ENCODE peak calls at places on chromosomes 2 and 18, in four cellular contexts. U, V, Z and D are unnamed samples.

GRCh38 chr2:38856165-38856564 is 19.6 kb downstream of the DHX57 start:
- DNase-seq in Z (no peak), U (no peak), V (no peak), D (peak; percentile 57)

GRCh38 chr2:140880573-140880972 is 1250.2 kb downstream of the LRP1B start:
- DNase-seq in Z (no peak), V (peak; percentile 14), U (no peak), D (peak; percentile 1)

GRCh38 chr18:74163019-74163656 is 14.8 kb downstream of the TIMM21 start:
- DNase-seq in V (no peak), U (no peak), Z (no peak), D (no peak)

GRCh38 chr18:68642003-68642402 is 72.9 kb downstream of the TMX3 start:
- DNase-seq in V (no peak), U (no peak), Z (no peak), D (no peak)

GRCh38 chr2:84782717-84783442 is 98.0 kb downstream of the TRABD2A start:
- DNase-seq in V (no peak), Z (no peak), U (no peak), D (no peak)

GRCh38 chr2:79131687-79132086 is 11.4 kb downstream of the REG1A start:
- DNase-seq in V (no peak), U (no peak), Z (no peak), D (no peak)

GRCh38 chr2:85523906-85524566 is 14.9 kb upstream of the MAT2A start:
- DNase-seq in U (no peak), V (no peak), Z (no peak), D (peak; percentile 51)

GRCh38 chr18:49691177-49691608 is 122.1 kb downstream of the ACAA2 start:
- DNase-seq in V (peak; percentile 90), U (peak; percentile 12), Z (no peak), D (peak; percentile 68)

GRCh38 chr2:215419769-215420470 is 15.9 kb downstream of the FN1 start:
- DNase-seq in V (peak; percentile 30), Z (no peak), U (peak; percentile 38), D (peak; percentile 19)

GRCh38 chr2:81523344-81523743 is 1218.8 kb upstream of the LRRTM1 start:
- DNase-seq in Z (no peak), U (no peak), V (no peak), D (no peak)

GRCh38 chr2:236557894-236558532 is 11.6 kb upstream of the ACKR3 start:
- DNase-seq in Z (no peak), U (no peak), V (no peak), D (no peak)

GRCh38 chr2:215556979-215557378 is 121.1 kb upstream of the FN1 start:
- DNase-seq in Z (no peak), U (peak; percentile 9), V (no peak), D (peak; percentile 81)

GRCh38 chr2:98311771-98312545 is 34.3 kb upstream of the CNGA3 start:
- DNase-seq in V (no peak), U (no peak), Z (no peak), D (no peak)

GRCh38 chr2:232894251-232894650 is 24.2 kb downstream of the SNORC start:
- DNase-seq in U (no peak), Z (peak; percentile 14), V (no peak), D (no peak)

GRCh38 chr2:234500394-234501006 is 3.6 kb upstream of the ARL4C start:
- DNase-seq in V (peak; percentile 72), Z (peak; percentile 59), U (peak; percentile 83), D (peak; percentile 77)

GRCh38 chr2:45134014-45134413 is 124.8 kb upstream of the SIX2 start:
- DNase-seq in Z (no peak), U (no peak), V (no peak), D (peak; percentile 55)

GRCh38 chr2:45137941-45138695 is 128.9 kb upstream of the SIX2 start:
- DNase-seq in Z (no peak), U (no peak), V (no peak), D (no peak)

GRCh38 chr2:45132551-45132950 is 123.3 kb upstream of the SIX2 start:
- DNase-seq in U (no peak), Z (no peak), V (no peak), D (no peak)

GRCh38 chr2:45131587-45131986 is 122.3 kb upstream of the SIX2 start:
- DNase-seq in Z (no peak), V (peak; percentile 79), U (no peak), D (peak; percentile 75)

DNA sequence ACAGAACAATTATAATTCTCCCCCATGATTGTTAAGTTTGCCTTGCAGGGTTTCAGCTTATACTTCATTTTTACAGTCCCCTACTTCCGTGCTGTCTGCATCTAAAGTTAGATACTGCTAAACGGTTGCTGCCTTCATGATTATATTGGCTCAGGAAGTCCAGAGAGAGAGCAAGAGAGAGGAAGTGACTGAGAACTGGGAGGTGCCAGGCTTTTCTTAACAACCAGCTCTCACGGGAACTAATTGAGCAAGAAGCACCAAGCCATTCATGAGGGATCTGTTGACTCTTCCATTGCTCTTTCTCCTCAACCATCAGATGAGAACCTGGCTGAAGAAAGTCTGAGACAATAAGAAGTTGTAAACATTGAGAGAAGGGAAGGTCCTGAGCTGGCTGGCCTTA is 125.5 kb upstream of the SIX2 start:
- DNase-seq in U (peak; percentile 11), Z (no peak), V (no peak), D (peak; percentile 77)
- H3K4me3 ChIP-seq in U (no peak overlapping the region), Z (no peak overlapping the region), V (no peak overlapping the region), D (no peak overlapping the region)

GRCh38 chr2:66446178-66446860 is 11.4 kb downstream of the MEIS1 start:
- DNase-seq in U (no peak), V (peak; percentile 76), Z (peak; percentile 76), D (peak; percentile 33)

GRCh38 chr2:66445076-66445724 is 10.3 kb downstream of the MEIS1 start:
- DNase-seq in U (no peak), V (peak; percentile 68), Z (peak; percentile 44), D (no peak)

GRCh38 chr2:66446924-66447323 is 12.0 kb downstream of the MEIS1 start:
- DNase-seq in Z (no peak), V (peak; percentile 58), U (no peak), D (no peak)

GRCh38 chr2:66443977-66444855 is 9.3 kb downstream of the MEIS1 start:
- DNase-seq in Z (peak; percentile 58), V (peak; percentile 75), U (no peak), D (peak; percentile 27)

DNA sequence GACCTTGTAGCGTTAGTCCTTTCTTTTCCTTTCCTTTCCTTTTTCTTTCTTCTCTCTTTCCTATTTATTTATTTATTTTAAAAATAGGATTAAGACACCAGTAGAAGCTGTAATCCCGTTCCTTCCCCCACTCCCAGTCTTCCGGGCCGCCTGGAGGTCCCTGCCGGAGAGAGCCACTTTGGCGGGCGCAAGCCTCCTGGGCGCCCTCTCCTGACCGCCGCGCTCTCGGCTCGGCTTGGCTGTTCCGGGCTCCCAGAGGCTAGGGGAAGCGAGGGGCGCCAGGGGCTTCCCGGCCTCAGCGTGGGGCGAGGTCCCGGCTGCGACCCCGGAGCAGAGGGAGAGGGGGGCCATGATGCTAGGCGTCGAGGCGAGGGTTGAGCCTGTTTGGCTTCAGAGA is 10.9 kb downstream of the MEIS1 start:
- DNase-seq in V (peak; percentile 64), U (no peak), Z (peak; percentile 40), D (no peak)
- TF ChIP-seq CTCF in V (peak; percentile 33), U (no peak), Z (no peak), D (no peak)

GRCh38 chr18:2572892-2573291 is 1.5 kb downstream of the NDC80 start:
- DNase-seq in V (no peak), Z (no peak), U (no peak), D (no peak)
- H3K4me3 ChIP-seq in V (peak overlapping the region; percentile 85), Z (no peak overlapping the region), U (peak overlapping the region; percentile 85), D (peak overlapping the region; percentile 83)

GRCh38 chr2:10020001-10020400 is 23.3 kb upstream of the KLF11 start:
- DNase-seq in U (no peak), Z (no peak), V (no peak), D (no peak)
- TF ChIP-seq CTCF in U (no peak), Z (no peak), V (no peak), D (no peak)

GRCh38 chr2:240362826-240363717 is 72.4 kb upstream of the GPC1 start:
- DNase-seq in Z (no peak), U (no peak), V (no peak), D (no peak)

GRCh38 chr2:240360645-240361475 is 74.6 kb upstream of the GPC1 start:
- DNase-seq in Z (no peak), V (no peak), U (no peak), D (no peak)

GRCh38 chr2:240363718-240364581 is 71.5 kb upstream of the GPC1 start:
- DNase-seq in Z (no peak), V (no peak), U (no peak), D (no peak)

GRCh38 chr2:240364582-240364960 is 70.9 kb upstream of the GPC1 start:
- DNase-seq in U (no peak), V (no peak), Z (no peak), D (no peak)

GRCh38 chr2:240362216-240362755 is 73.2 kb upstream of the GPC1 start:
- DNase-seq in V (no peak), U (no peak), Z (no peak), D (no peak)
- H3K4me3 ChIP-seq in V (no peak overlapping the region), U (no peak overlapping the region), Z (no peak overlapping the region), D (no peak overlapping the region)